ENCODE peak calls at places on chromosomes 4 and X, in four cellular contexts. B is HCT116, M is GM12878, P is Panc1. C is an unnamed sample.

GRCh38 chr4:147794787-147795413 is 63.0 kb downstream of the ARHGAP10 start:
- ATAC-seq in M (peak; percentile 88), B (no peak), P (no peak), C (no peak)

GRCh38 chr4:155032521-155033229 is 175.8 kb upstream of the NPY2R start:
- ATAC-seq in B (no peak), P (no peak), M (peak; percentile 98), C (no peak)

GRCh38 chrX:103517246-103517645 is 2.0 kb downstream of the RAB40A start:
- ATAC-seq in M (no peak), P (no peak), B (no peak), C (no peak)

GRCh38 chr4:165343353-165344191 is 16.1 kb downstream of the MSMO1 start:
- ATAC-seq in B (peak; percentile 78), P (no peak), M (peak; percentile 47), C (no peak)

GRCh38 chr4:53205970-53206369 is 159.9 kb downstream of the SCFD2 start:
- ATAC-seq in P (no peak), M (peak; percentile 41), B (no peak), C (no peak)

GRCh38 chr4:4377683-4378082 is 9.2 kb upstream of the NSG1 start:
- ATAC-seq in B (no peak), P (no peak), M (no peak), C (no peak)

GRCh38 chrX:123860983-123861382 is 1.1 kb downstream of the XIAP start:
- ATAC-seq in B (no peak), P (no peak), M (no peak), C (no peak)

GRCh38 chr4:87856816-87857215 is 24.0 kb downstream of the MEPE start:
- ATAC-seq in M (no peak), B (no peak), P (no peak), C (no peak)

GRCh38 chrX:149131780-149132179 is 373.3 kb downstream of the IDS start:
- ATAC-seq in B (no peak), P (no peak), M (no peak), C (no peak)

GRCh38 chrX:132603700-132604286 is 115.0 kb upstream of the MBNL3 start:
- ATAC-seq in P (no peak), B (no peak), M (no peak), C (no peak)

GRCh38 chrX:144801786-144802185 is 445.5 kb upstream of the SPANXN1 start:
- ATAC-seq in B (no peak), P (no peak), M (no peak), C (no peak)

GRCh38 chrX:39201305-39201990 is 400.2 kb downstream of the MID1IP1 start:
- ATAC-seq in P (no peak), B (no peak), M (peak; percentile 40), C (no peak)

GRCh38 chr4:69849297-69849696 is 10.6 kb downstream of the SULT1E1 start:
- ATAC-seq in M (no peak), B (no peak), P (no peak), C (no peak)

GRCh38 chr4:41375561-41375960 is 118.8 kb downstream of the UCHL1 start:
- ATAC-seq in B (no peak), P (no peak), M (no peak), C (no peak)

GRCh38 chrX:71111141-71111843 is at the start of gene IL2RG:
- ATAC-seq in P (no peak), M (peak; percentile 88), B (no peak), C (no peak)

GRCh38 chr4:54418468-54418867 is 189.4 kb downstream of the PDGFRA start:
- ATAC-seq in P (no peak), M (no peak), B (no peak), C (no peak)

GRCh38 chr4:81566076-81566663 is 94.5 kb upstream of the RASGEF1B start:
- ATAC-seq in M (no peak), B (no peak), P (no peak), C (peak; percentile 71)

GRCh38 chr4:14069871-14070270 is 442.3 kb upstream of the BOD1L1 start:
- ATAC-seq in M (no peak), B (no peak), P (no peak), C (no peak)

GRCh38 chrX:41145920-41146608 is 60.8 kb downstream of the USP9X start:
- ATAC-seq in M (no peak), B (peak; percentile 54), P (no peak), C (no peak)

GRCh38 chr4:80461412-80461811 is 125.9 kb downstream of the CFAP299 start:
- ATAC-seq in B (no peak), P (no peak), M (no peak), C (no peak)

GRCh38 chr4:76939184-76939583 is 10.4 kb upstream of the SEPTIN11 start:
- ATAC-seq in P (no peak), B (no peak), M (no peak), C (no peak)

GRCh38 chr4:100042235-100042634 is 92.2 kb upstream of the H2AZ1 start:
- ATAC-seq in M (no peak), B (no peak), P (no peak), C (no peak)

GRCh38 chr4:131411393-131411792 is 1737.7 kb upstream of the PCDH10 start:
- ATAC-seq in M (no peak), B (no peak), P (no peak), C (no peak)

GRCh38 chrX:31071725-31072124 is at the start of gene FTHL17:
- ATAC-seq in B (no peak), M (no peak), P (no peak), C (no peak)

GRCh38 chrX:122135070-122135469 is 1049.0 kb upstream of the GRIA3 start:
- ATAC-seq in B (no peak), M (no peak), P (no peak), C (no peak)

GRCh38 chr4:182212211-182212761 is 30.9 kb upstream of the TENM3 start:
- ATAC-seq in B (no peak), P (no peak), M (no peak), C (no peak)

GRCh38 chrX:108271397-108271787 is 166.8 kb downstream of the COL4A6 start:
- ATAC-seq in M (no peak), B (no peak), P (no peak), C (no peak)

GRCh38 chr4:108359130-108359709 is 190.5 kb upstream of the LEF1 start:
- ATAC-seq in B (no peak), M (no peak), P (no peak), C (no peak)

GRCh38 chrX:40096395-40097091 is 1.2 kb downstream of the BCOR start:
- ATAC-seq in P (no peak), M (peak; percentile 6), B (no peak), C (no peak)

GRCh38 chrX:107894038-107894437 is 68.4 kb downstream of the MID2 start:
- ATAC-seq in B (peak; percentile 83), M (peak; percentile 87), P (peak; percentile 94), C (peak; percentile 51)

GRCh38 chr4:16779028-16779675 is 119.3 kb downstream of the LDB2 start:
- ATAC-seq in B (no peak), P (no peak), M (no peak), C (no peak)

GRCh38 chrX:39399387-39399786 is 598.1 kb downstream of the MID1IP1 start:
- ATAC-seq in P (no peak), B (no peak), M (no peak), C (peak; percentile 28)

GRCh38 chr4:120915311-120915710 is 7.2 kb downstream of the PRDM5 start:
- ATAC-seq in B (no peak), M (no peak), P (no peak), C (no peak)

GRCh38 chr4:169675825-169676224 is 55.4 kb downstream of the CLCN3 start:
- ATAC-seq in P (no peak), M (peak; percentile 88), B (no peak), C (no peak)

GRCh38 chrX:120015145-120016067 is 62.1 kb downstream of the RHOXF2B start:
- ATAC-seq in B (no peak), M (no peak), P (peak; percentile 64), C (peak; percentile 31)

GRCh38 chr4:183229397-183229796 is 90.7 kb downstream of the CLDN22 start:
- ATAC-seq in M (no peak), P (no peak), B (no peak), C (no peak)

GRCh38 chr4:73859614-73860088 is 6.6 kb downstream of the PF4V1 start:
- ATAC-seq in M (no peak), P (no peak), B (no peak), C (no peak)

GRCh38 chr4:992297-993110 is 700 bp downstream of the SLC26A1 start:
- ATAC-seq in M (no peak), P (peak; percentile 71), B (peak; percentile 65), C (peak; percentile 40)

GRCh38 chr4:129561280-129561679 is 465.3 kb downstream of the C4orf33 start:
- ATAC-seq in P (no peak), B (no peak), M (no peak), C (no peak)
- TF ChIP-seq POLR2AphosphoS5 in P (no peak), B (no peak), M (no peak), C (no peak)

GRCh38 chr4:8761824-8762205 is 109.8 kb downstream of the HMX1 start:
- ATAC-seq in B (no peak), M (no peak), P (no peak), C (no peak)

GRCh38 chr4:8761167-8761823 is 110.3 kb downstream of the HMX1 start:
- ATAC-seq in P (peak; percentile 56), B (no peak), M (no peak), C (peak; percentile 25)

GRCh38 chr4:8762356-8762755 is 109.3 kb downstream of the HMX1 start:
- ATAC-seq in B (no peak), M (no peak), P (no peak), C (no peak)

GRCh38 chr4:8759987-8760386 is 111.7 kb downstream of the HMX1 start:
- ATAC-seq in P (no peak), M (no peak), B (no peak), C (no peak)

GRCh38 chr4:8760561-8760960 is 111.1 kb downstream of the HMX1 start:
- ATAC-seq in P (no peak), B (no peak), M (no peak), C (no peak)
- TF ChIP-seq POLR2AphosphoS5 in P (no peak), B (no peak), M (no peak), C (no peak)

GRCh38 chr4:153564630-153565525 is 98.7 kb downstream of the TMEM131L start:
- ATAC-seq in M (no peak), P (no peak), B (peak; percentile 49), C (peak; percentile 73)
- TF ChIP-seq POLR2AphosphoS5 in M (peak; percentile 26), P (no peak), B (no peak), C (peak; percentile 49)

DNA sequence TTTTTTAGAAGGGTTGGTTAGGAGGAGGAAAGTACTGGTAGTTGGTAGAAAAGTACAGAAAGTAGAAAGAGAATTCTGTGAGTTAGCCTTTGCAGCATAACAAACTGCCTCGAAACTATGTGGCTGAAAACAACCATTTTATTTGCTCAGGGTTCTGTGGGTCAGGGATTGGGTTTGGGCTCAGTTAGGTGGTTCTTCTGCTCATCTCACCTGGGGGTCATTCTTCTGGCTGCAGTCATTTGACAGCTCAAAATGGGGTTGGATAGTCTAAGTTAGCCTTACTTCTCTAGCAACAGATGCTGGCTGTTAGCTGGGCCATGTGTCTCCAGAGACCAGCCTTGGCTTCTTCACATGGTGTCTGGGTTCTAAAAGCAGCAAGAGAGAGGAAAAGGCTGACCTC is 119.4 kb downstream of the SMIM20 start:
- ATAC-seq in B (no peak), M (no peak), P (no peak), C (no peak)
- TF ChIP-seq POLR2AphosphoS5 in B (no peak), M (no peak), P (no peak), C (no peak)

DNA sequence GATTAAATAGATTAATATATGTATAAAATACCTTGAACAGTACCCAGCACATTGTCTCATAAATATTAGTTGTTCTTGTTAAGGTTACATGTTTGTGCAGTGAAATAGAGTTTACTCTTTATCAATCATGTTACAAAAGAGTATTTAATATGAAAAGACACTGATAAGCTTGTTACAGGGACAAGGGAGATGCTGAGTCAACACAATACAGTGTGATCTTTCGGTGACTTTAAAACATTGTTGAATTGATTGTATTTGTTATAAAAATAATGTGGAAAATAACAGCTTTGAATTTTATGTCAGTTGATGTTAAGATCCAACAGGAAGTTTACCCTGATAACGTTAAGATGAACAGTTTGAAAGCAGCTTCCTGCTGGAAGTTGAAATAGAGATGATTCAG is 1.4 kb upstream of the WDR13 start:
- ATAC-seq in M (no peak), P (no peak), B (no peak), C (no peak)
- TF ChIP-seq POLR2AphosphoS5 in M (no peak), P (no peak), B (no peak), C (no peak)

C was measured in gastroesophageal sphincter.